ENCODE peak calls at places on chromosomes 12 and 14, in ten cellular contexts. One of them, this sample, is unnamed. For H3K4me1, the result is how much of the 10 kb centered on the place peaks cover.

GRCh38 chr12:64610092-64610659 is at the start of gene RASSF3:
- DNase-seq in NT2/D1: peak
- DNase-seq in IMR-90: peak
- DNase-seq in mucosa of descending colon: peak
- DNase-seq in mesenchymal stem cell: peak
- DNase-seq in uterus: peak
- DNase-seq in aorta: peak
- DNase-seq in fibroblast of lung: peak
- DNase-seq in lung: peak
- DNase-seq in HCT116: peak
- DNase-seq in this sample: peak

GRCh38 chr12:99154264-99154982 is 493.1 kb upstream of the GARIN6 start:
- DNase-seq in NT2/D1: no peak
- DNase-seq in IMR-90: no peak
- DNase-seq in mucosa of descending colon: no peak
- DNase-seq in mesenchymal stem cell: no peak
- DNase-seq in uterus: peak
- DNase-seq in aorta: peak
- DNase-seq in fibroblast of lung: no peak
- DNase-seq in lung: no peak
- DNase-seq in HCT116: no peak
- DNase-seq in this sample: no peak

GRCh38 chr14:55355922-55356321 is 55.7 kb downstream of the ATG14 start:
- DNase-seq in NT2/D1: no peak
- DNase-seq in IMR-90: no peak
- DNase-seq in mucosa of descending colon: no peak
- DNase-seq in mesenchymal stem cell: no peak
- DNase-seq in uterus: no peak
- DNase-seq in aorta: no peak
- DNase-seq in fibroblast of lung: no peak
- DNase-seq in lung: no peak
- DNase-seq in HCT116: no peak
- DNase-seq in this sample: no peak

GRCh38 chr14:79856357-79856756 is 354.9 kb downstream of the DIO2 start:
- DNase-seq in NT2/D1: no peak
- DNase-seq in IMR-90: peak
- DNase-seq in mucosa of descending colon: no peak
- DNase-seq in mesenchymal stem cell: no peak
- DNase-seq in uterus: no peak
- DNase-seq in aorta: no peak
- DNase-seq in fibroblast of lung: no peak
- DNase-seq in lung: no peak
- DNase-seq in HCT116: no peak
- DNase-seq in this sample: no peak

GRCh38 chr12:75883241-75883640 is 148.3 kb downstream of the PHLDA1 start:
- DNase-seq in NT2/D1: no peak
- DNase-seq in IMR-90: no peak
- DNase-seq in mucosa of descending colon: no peak
- DNase-seq in mesenchymal stem cell: no peak
- DNase-seq in uterus: no peak
- DNase-seq in aorta: no peak
- DNase-seq in fibroblast of lung: no peak
- DNase-seq in lung: no peak
- DNase-seq in HCT116: no peak
- DNase-seq in this sample: no peak

GRCh38 chr14:93332032-93332852 is 594 bp downstream of the BTBD7 start:
- DNase-seq in NT2/D1: no peak
- DNase-seq in IMR-90: peak
- DNase-seq in mucosa of descending colon: peak
- DNase-seq in mesenchymal stem cell: peak
- DNase-seq in uterus: no peak
- DNase-seq in aorta: peak
- DNase-seq in fibroblast of lung: peak
- DNase-seq in lung: peak
- DNase-seq in HCT116: no peak
- DNase-seq in this sample: peak

GRCh38 chr14:69484444-69485113 is at the start of gene PLEKHD1:
- DNase-seq in NT2/D1: peak
- DNase-seq in IMR-90: no peak
- DNase-seq in mucosa of descending colon: no peak
- DNase-seq in mesenchymal stem cell: no peak
- DNase-seq in uterus: no peak
- DNase-seq in aorta: no peak
- DNase-seq in fibroblast of lung: no peak
- DNase-seq in lung: peak
- DNase-seq in HCT116: peak
- DNase-seq in this sample: peak

GRCh38 chr12:3885179-3886094 is 12.2 kb upstream of the PARP11 start:
- DNase-seq in NT2/D1: peak
- DNase-seq in IMR-90: peak
- DNase-seq in mucosa of descending colon: no peak
- DNase-seq in mesenchymal stem cell: peak
- DNase-seq in uterus: peak
- DNase-seq in aorta: no peak
- DNase-seq in fibroblast of lung: peak
- DNase-seq in lung: no peak
- DNase-seq in HCT116: peak
- DNase-seq in this sample: peak

GRCh38 chr14:90692826-90693225 is 123.4 kb downstream of the TTC7B start:
- DNase-seq in NT2/D1: no peak
- DNase-seq in IMR-90: peak
- DNase-seq in mucosa of descending colon: no peak
- DNase-seq in mesenchymal stem cell: no peak
- DNase-seq in uterus: no peak
- DNase-seq in aorta: no peak
- DNase-seq in fibroblast of lung: no peak
- DNase-seq in lung: no peak
- DNase-seq in HCT116: no peak
- DNase-seq in this sample: no peak

GRCh38 chr12:45775465-45775864 is 46.0 kb downstream of the ARID2 start:
- DNase-seq in NT2/D1: no peak
- DNase-seq in IMR-90: no peak
- DNase-seq in mucosa of descending colon: no peak
- DNase-seq in mesenchymal stem cell: no peak
- DNase-seq in uterus: no peak
- DNase-seq in aorta: no peak
- DNase-seq in fibroblast of lung: no peak
- DNase-seq in lung: no peak
- DNase-seq in HCT116: no peak
- DNase-seq in this sample: no peak

GRCh38 chr12:5376591-5377207 is 55.2 kb upstream of the NTF3 start:
- DNase-seq in NT2/D1: no peak
- DNase-seq in IMR-90: no peak
- DNase-seq in mucosa of descending colon: peak
- DNase-seq in mesenchymal stem cell: no peak
- DNase-seq in uterus: no peak
- DNase-seq in aorta: no peak
- DNase-seq in fibroblast of lung: no peak
- DNase-seq in lung: no peak
- DNase-seq in HCT116: no peak
- DNase-seq in this sample: peak

GRCh38 chr12:38662851-38663250 is 242.5 kb downstream of the CPNE8 start:
- DNase-seq in NT2/D1: no peak
- DNase-seq in IMR-90: no peak
- DNase-seq in mucosa of descending colon: no peak
- DNase-seq in mesenchymal stem cell: no peak
- DNase-seq in uterus: no peak
- DNase-seq in aorta: no peak
- DNase-seq in fibroblast of lung: no peak
- DNase-seq in lung: no peak
- DNase-seq in HCT116: no peak
- DNase-seq in this sample: no peak

GRCh38 chr12:19130224-19131019 is 889 bp downstream of the PLEKHA5 start:
- DNase-seq in NT2/D1: peak
- DNase-seq in IMR-90: no peak
- DNase-seq in mucosa of descending colon: peak
- DNase-seq in mesenchymal stem cell: no peak
- DNase-seq in uterus: peak
- DNase-seq in aorta: peak
- DNase-seq in fibroblast of lung: no peak
- DNase-seq in lung: no peak
- DNase-seq in HCT116: no peak
- DNase-seq in this sample: peak

GRCh38 chr12:823043-823698 is 70.8 kb downstream of the WNK1 start:
- DNase-seq in NT2/D1: no peak
- DNase-seq in IMR-90: no peak
- DNase-seq in mucosa of descending colon: no peak
- DNase-seq in mesenchymal stem cell: no peak
- DNase-seq in uterus: no peak
- DNase-seq in aorta: no peak
- DNase-seq in fibroblast of lung: no peak
- DNase-seq in lung: no peak
- DNase-seq in HCT116: no peak
- DNase-seq in this sample: no peak

GRCh38 chr12:97169922-97170321 is 262.9 kb downstream of the NEDD1 start:
- DNase-seq in NT2/D1: no peak
- DNase-seq in IMR-90: no peak
- DNase-seq in mucosa of descending colon: no peak
- DNase-seq in mesenchymal stem cell: no peak
- DNase-seq in uterus: no peak
- DNase-seq in aorta: no peak
- DNase-seq in fibroblast of lung: no peak
- DNase-seq in lung: no peak
- DNase-seq in HCT116: no peak
- DNase-seq in this sample: no peak

GRCh38 chr14:87483651-87484260 is 509.2 kb downstream of the GALC start:
- DNase-seq in NT2/D1: no peak
- DNase-seq in IMR-90: peak
- DNase-seq in mucosa of descending colon: no peak
- DNase-seq in mesenchymal stem cell: peak
- DNase-seq in uterus: no peak
- DNase-seq in aorta: no peak
- DNase-seq in fibroblast of lung: peak
- DNase-seq in lung: no peak
- DNase-seq in HCT116: no peak
- DNase-seq in this sample: no peak

GRCh38 chr12:70467476-70467875 is 101.4 kb downstream of the KCNMB4 start:
- DNase-seq in NT2/D1: no peak
- DNase-seq in IMR-90: no peak
- DNase-seq in mucosa of descending colon: no peak
- DNase-seq in mesenchymal stem cell: no peak
- DNase-seq in uterus: no peak
- DNase-seq in aorta: no peak
- DNase-seq in fibroblast of lung: no peak
- DNase-seq in lung: no peak
- DNase-seq in HCT116: no peak
- DNase-seq in this sample: no peak

GRCh38 chr14:104588066-104588857 is 8.7 kb downstream of the C14orf180 start:
- DNase-seq in NT2/D1: no peak
- DNase-seq in IMR-90: no peak
- DNase-seq in mucosa of descending colon: no peak
- DNase-seq in mesenchymal stem cell: no peak
- DNase-seq in uterus: no peak
- DNase-seq in aorta: no peak
- DNase-seq in fibroblast of lung: no peak
- DNase-seq in lung: no peak
- DNase-seq in HCT116: no peak
- DNase-seq in this sample: no peak
- H3K4me1 ChIP-seq in NT2/D1: under half
- H3K4me1 ChIP-seq in IMR-90: under half
- H3K4me1 ChIP-seq in mucosa of descending colon: under half
- H3K4me1 ChIP-seq in mesenchymal stem cell: under half
- H3K4me1 ChIP-seq in uterus: under half
- H3K4me1 ChIP-seq in aorta: under half
- H3K4me1 ChIP-seq in fibroblast of lung: under half
- H3K4me1 ChIP-seq in lung: under half
- H3K4me1 ChIP-seq in HCT116: under half
- H3K4me1 ChIP-seq in this sample: under half

GRCh38 chr14:51071851-51072250 is 23.1 kb downstream of the TRIM9 start:
- DNase-seq in NT2/D1: no peak
- DNase-seq in IMR-90: no peak
- DNase-seq in mucosa of descending colon: no peak
- DNase-seq in mesenchymal stem cell: no peak
- DNase-seq in uterus: peak
- DNase-seq in aorta: no peak
- DNase-seq in fibroblast of lung: no peak
- DNase-seq in lung: no peak
- DNase-seq in HCT116: no peak
- DNase-seq in this sample: no peak
- H3K4me1 ChIP-seq in NT2/D1: under half
- H3K4me1 ChIP-seq in IMR-90: under half
- H3K4me1 ChIP-seq in mucosa of descending colon: under half
- H3K4me1 ChIP-seq in mesenchymal stem cell: under half
- H3K4me1 ChIP-seq in uterus: under half
- H3K4me1 ChIP-seq in aorta: under half
- H3K4me1 ChIP-seq in fibroblast of lung: under half
- H3K4me1 ChIP-seq in lung: under half
- H3K4me1 ChIP-seq in HCT116: under half
- H3K4me1 ChIP-seq in this sample: under half

GRCh38 chr12:116771651-116772050 is 33.5 kb downstream of the RNFT2 start:
- DNase-seq in NT2/D1: no peak
- DNase-seq in IMR-90: peak
- DNase-seq in mucosa of descending colon: no peak
- DNase-seq in mesenchymal stem cell: no peak
- DNase-seq in uterus: no peak
- DNase-seq in aorta: no peak
- DNase-seq in fibroblast of lung: no peak
- DNase-seq in lung: no peak
- DNase-seq in HCT116: no peak
- DNase-seq in this sample: no peak

GRCh38 chr12:116765271-116765670 is 27.2 kb downstream of the RNFT2 start:
- DNase-seq in NT2/D1: no peak
- DNase-seq in IMR-90: no peak
- DNase-seq in mucosa of descending colon: no peak
- DNase-seq in mesenchymal stem cell: peak
- DNase-seq in uterus: no peak
- DNase-seq in aorta: no peak
- DNase-seq in fibroblast of lung: no peak
- DNase-seq in lung: no peak
- DNase-seq in HCT116: no peak
- DNase-seq in this sample: no peak

GRCh38 chr12:116761499-116761898 is 23.4 kb downstream of the RNFT2 start:
- DNase-seq in NT2/D1: no peak
- DNase-seq in IMR-90: no peak
- DNase-seq in mucosa of descending colon: no peak
- DNase-seq in mesenchymal stem cell: no peak
- DNase-seq in uterus: no peak
- DNase-seq in aorta: no peak
- DNase-seq in fibroblast of lung: no peak
- DNase-seq in lung: no peak
- DNase-seq in HCT116: no peak
- DNase-seq in this sample: no peak

GRCh38 chr12:116766746-116767145 is 28.6 kb downstream of the RNFT2 start:
- DNase-seq in NT2/D1: no peak
- DNase-seq in IMR-90: no peak
- DNase-seq in mucosa of descending colon: no peak
- DNase-seq in mesenchymal stem cell: no peak
- DNase-seq in uterus: no peak
- DNase-seq in aorta: no peak
- DNase-seq in fibroblast of lung: no peak
- DNase-seq in lung: no peak
- DNase-seq in HCT116: no peak
- DNase-seq in this sample: no peak

GRCh38 chr12:116766285-116766684 is 28.2 kb downstream of the RNFT2 start:
- DNase-seq in NT2/D1: no peak
- DNase-seq in IMR-90: no peak
- DNase-seq in mucosa of descending colon: no peak
- DNase-seq in mesenchymal stem cell: no peak
- DNase-seq in uterus: no peak
- DNase-seq in aorta: no peak
- DNase-seq in fibroblast of lung: no peak
- DNase-seq in lung: no peak
- DNase-seq in HCT116: no peak
- DNase-seq in this sample: no peak
- H3K4me1 ChIP-seq in NT2/D1: under half
- H3K4me1 ChIP-seq in IMR-90: under half
- H3K4me1 ChIP-seq in mucosa of descending colon: under half
- H3K4me1 ChIP-seq in mesenchymal stem cell: under half
- H3K4me1 ChIP-seq in uterus: under half
- H3K4me1 ChIP-seq in aorta: under half
- H3K4me1 ChIP-seq in fibroblast of lung: under half
- H3K4me1 ChIP-seq in lung: under half
- H3K4me1 ChIP-seq in HCT116: under half
- H3K4me1 ChIP-seq in this sample: under half

GRCh38 chr14:61578745-61579144 is 116.6 kb upstream of the HIF1A start:
- DNase-seq in NT2/D1: no peak
- DNase-seq in IMR-90: no peak
- DNase-seq in mucosa of descending colon: no peak
- DNase-seq in mesenchymal stem cell: peak
- DNase-seq in uterus: no peak
- DNase-seq in aorta: no peak
- DNase-seq in fibroblast of lung: no peak
- DNase-seq in lung: no peak
- DNase-seq in HCT116: no peak
- DNase-seq in this sample: no peak
- H3K4me1 ChIP-seq in NT2/D1: under half
- H3K4me1 ChIP-seq in IMR-90: under half
- H3K4me1 ChIP-seq in mucosa of descending colon: under half
- H3K4me1 ChIP-seq in mesenchymal stem cell: under half
- H3K4me1 ChIP-seq in uterus: under half
- H3K4me1 ChIP-seq in aorta: under half
- H3K4me1 ChIP-seq in fibroblast of lung: under half
- H3K4me1 ChIP-seq in lung: under half
- H3K4me1 ChIP-seq in HCT116: under half
- H3K4me1 ChIP-seq in this sample: under half

This sample was measured in colonic mucosa.